ENCODE peak calls at places on chromosomes 1 and 21, in five cellular contexts. W is AG08395; F is NAMALWA; I is stimulated activated CD8-positive, alpha-beta memory T cell treated with anti-CD3 and anti-CD28 coated beads, Interleukin-15, amount 100 ng/mL, for 1 hour; O is T-helper 2 cell. K is an unnamed sample.

GRCh38 chr1:56532359-56532696 is 47.0 kb downstream of the PLPP3 start:
- DNase-seq in W (peak), F (no peak), I (no peak), O (no peak), K (no peak)

GRCh38 chr1:9413143-9413876 is 120.6 kb downstream of the SPSB1 start:
- DNase-seq in W (peak), F (peak), I (no peak), O (peak), K (no peak)

GRCh38 chr1:55257958-55258357 is 42.8 kb upstream of the USP24 start:
- DNase-seq in W (no peak), F (peak), I (peak), O (peak), K (peak)

GRCh38 chr21:45811136-45811535 is 167.6 kb downstream of the PCBP3 start:
- DNase-seq in W (no peak), F (no peak), I (no peak), O (no peak), K (no peak)

GRCh38 chr1:200294241-200294640 is 115.6 kb downstream of the ZNF281 start:
- DNase-seq in W (no peak), F (no peak), I (no peak), O (no peak), K (no peak)

GRCh38 chr1:99849744-99850457 is at the start of gene AGL:
- DNase-seq in W (peak), F (peak), I (peak), O (peak), K (peak)

GRCh38 chr1:180966744-180967536 is 54.2 kb downstream of the KIAA1614 start:
- DNase-seq in W (no peak), F (no peak), I (no peak), O (no peak), K (no peak)

GRCh38 chr1:44267438-44267837 is 54.2 kb downstream of the DMAP1 start:
- DNase-seq in W (no peak), F (no peak), I (no peak), O (no peak), K (no peak)

GRCh38 chr1:181812211-181812610 is 249.3 kb downstream of the ZNF648 start:
- DNase-seq in W (no peak), F (no peak), I (no peak), O (no peak), K (no peak)

GRCh38 chr1:46133181-46133658 is 791 bp upstream of the PIK3R3 start:
- DNase-seq in W (peak), F (no peak), I (no peak), O (no peak), K (no peak)

GRCh38 chr1:8381618-8382017 is 63.7 kb downstream of the SLC45A1 start:
- DNase-seq in W (no peak), F (no peak), I (no peak), O (no peak), K (no peak)

GRCh38 chr1:224065455-224065854 is 48.5 kb upstream of the FBXO28 start:
- DNase-seq in W (no peak), F (no peak), I (no peak), O (no peak), K (no peak)

GRCh38 chr1:79373481-79374132 is 367.1 kb upstream of the ADGRL4 start:
- DNase-seq in W (peak), F (no peak), I (no peak), O (no peak), K (no peak)

GRCh38 chr21:46610018-46610701 is 5.3 kb upstream of the S100B start:
- DNase-seq in W (no peak), F (no peak), I (no peak), O (no peak), K (no peak)

GRCh38 chr1:66003690-66004089 is 211.0 kb downstream of the PDE4B start:
- DNase-seq in W (no peak), F (no peak), I (no peak), O (no peak), K (no peak)

GRCh38 chr1:183777359-183777758 is 27.6 kb upstream of the RGL1 start:
- DNase-seq in W (no peak), F (no peak), I (no peak), O (no peak), K (no peak)

GRCh38 chr1:228870041-228870713 is 134.9 kb downstream of the RHOU start:
- DNase-seq in W (no peak), F (no peak), I (no peak), O (no peak), K (no peak)

GRCh38 chr1:209862598-209863498 is 35.1 kb downstream of the UTP25 start:
- DNase-seq in W (no peak), F (no peak), I (no peak), O (no peak), K (no peak)

GRCh38 chr1:116334015-116334547 is 39.0 kb upstream of the ATP1A1 start:
- DNase-seq in W (no peak), F (no peak), I (no peak), O (no peak), K (no peak)

GRCh38 chr1:219271914-219272545 is 98.4 kb downstream of the LYPLAL1 start:
- DNase-seq in W (peak), F (no peak), I (no peak), O (no peak), K (no peak)

GRCh38 chr1:152188673-152189591 is 29.9 kb upstream of the RPTN start:
- DNase-seq in W (peak), F (peak), I (peak), O (peak), K (peak)